ENCODE peak calls at places on chromosomes 5 and 9, in nine cellular contexts. M is GM10248, P is astrocyte, C is esophagus squamous epithelium, Z is bronchial epithelial cell, Q is fibroblast of the aortic adventitia, N is AG10803, O is cardiac fibroblast, R is GM13977. X is an unnamed sample.

GRCh38 chr5:111655169-111655924 is 101.6 kb downstream of the NREP start:
- DNase-seq in R (no peak), N (peak; percentile 84), M (no peak), O (peak; percentile 88), P (peak; percentile 76), Q (peak; percentile 98), C (no peak), Z (peak; percentile 59), X (peak; percentile 78)

GRCh38 chr9:1005043-1005667 is 28.7 kb downstream of the DMRT3 start:
- DNase-seq in N (peak; percentile 62), Q (peak; percentile 51), M (peak; percentile 54), Z (peak; percentile 69), P (peak; percentile 21), C (no peak), O (peak; percentile 54), R (peak; percentile 46), X (peak; percentile 38)

GRCh38 chr9:34665381-34666250 is 3.2 kb upstream of the CCL27 start:
- DNase-seq in N (peak; percentile 93), O (peak; percentile 96), Q (peak; percentile 95), M (peak; percentile 94), Z (peak; percentile 86), C (peak; percentile 79), R (peak; percentile 92), P (peak; percentile 87), X (peak; percentile 96)

GRCh38 chr5:17123010-17123409 is 94.4 kb upstream of the BASP1 start:
- DNase-seq in P (peak; percentile 14), Q (no peak), O (no peak), R (no peak), N (peak; percentile 88), M (no peak), C (no peak), Z (no peak), X (no peak)

GRCh38 chr5:162485666-162486292 is 418.2 kb downstream of the GABRG2 start:
- DNase-seq in Q (no peak), O (no peak), C (no peak), Z (no peak), N (no peak), P (no peak), M (no peak), R (no peak), X (no peak)

GRCh38 chr5:111720333-111720890 is 36.6 kb downstream of the NREP start:
- DNase-seq in P (no peak), O (no peak), Z (no peak), C (no peak), Q (no peak), R (no peak), N (no peak), M (no peak), X (no peak)

GRCh38 chr9:95080961-95081658 is 236.4 kb downstream of the FANCC start:
- DNase-seq in C (no peak), Z (no peak), R (no peak), N (no peak), P (no peak), O (no peak), Q (no peak), M (no peak), X (no peak)

GRCh38 chr5:93532370-93532769 is 48.6 kb downstream of the NR2F1-AS1 start:
- DNase-seq in R (no peak), Z (peak; percentile 18), Q (peak; percentile 99), C (no peak), M (no peak), N (peak; percentile 97), P (peak; percentile 93), O (peak; percentile 98), X (peak; percentile 92)

GRCh38 chr9:34646211-34647083 is at the start of gene GALT:
- DNase-seq in N (peak; percentile 81), O (peak; percentile 81), Z (peak; percentile 61), C (peak; percentile 68), M (peak; percentile 97), Q (peak; percentile 79), R (peak; percentile 97), P (peak; percentile 73), X (peak; percentile 87)

GRCh38 chr5:141992349-141992963 is 20.4 kb downstream of the GNPDA1 start:
- DNase-seq in M (peak; percentile 54), N (peak; percentile 57), C (no peak), R (peak; percentile 58), Z (peak; percentile 62), Q (peak; percentile 76), P (peak; percentile 22), O (peak; percentile 78), X (peak; percentile 67)

GRCh38 chr9:93057703-93058356 is 671 bp upstream of the SUSD3 start:
- DNase-seq in R (no peak), C (no peak), O (no peak), Q (no peak), M (no peak), P (no peak), N (no peak), Z (no peak), X (no peak)

GRCh38 chr9:110592075-110592830 is 12.7 kb upstream of the SVEP1 start:
- DNase-seq in C (no peak), Z (no peak), R (no peak), N (no peak), O (peak; percentile 25), M (no peak), Q (no peak), P (no peak), X (peak; percentile 52)

GRCh38 chr9:124480621-124480981 is 26.6 kb downstream of the NR5A1 start:
- DNase-seq in O (peak; percentile 19), N (peak; percentile 3), P (no peak), Z (peak; percentile 10), Q (peak; percentile 4), C (no peak), R (peak; percentile 85), M (peak; percentile 79), X (peak; percentile 6)

GRCh38 chr5:157473383-157474370 is 13.7 kb downstream of the NIPAL4 start:
- DNase-seq in Q (peak; percentile 43), R (no peak), P (peak; percentile 70), O (peak; percentile 52), Z (no peak), C (no peak), N (peak; percentile 60), M (no peak), X (peak; percentile 22)
- TF ChIP-seq CTCF in Q (peak; percentile 36), R (no peak), P (peak; percentile 34), O (peak; percentile 20), Z (no peak), C (no peak), N (peak; percentile 34), M (no peak), X (no peak)

DNA sequence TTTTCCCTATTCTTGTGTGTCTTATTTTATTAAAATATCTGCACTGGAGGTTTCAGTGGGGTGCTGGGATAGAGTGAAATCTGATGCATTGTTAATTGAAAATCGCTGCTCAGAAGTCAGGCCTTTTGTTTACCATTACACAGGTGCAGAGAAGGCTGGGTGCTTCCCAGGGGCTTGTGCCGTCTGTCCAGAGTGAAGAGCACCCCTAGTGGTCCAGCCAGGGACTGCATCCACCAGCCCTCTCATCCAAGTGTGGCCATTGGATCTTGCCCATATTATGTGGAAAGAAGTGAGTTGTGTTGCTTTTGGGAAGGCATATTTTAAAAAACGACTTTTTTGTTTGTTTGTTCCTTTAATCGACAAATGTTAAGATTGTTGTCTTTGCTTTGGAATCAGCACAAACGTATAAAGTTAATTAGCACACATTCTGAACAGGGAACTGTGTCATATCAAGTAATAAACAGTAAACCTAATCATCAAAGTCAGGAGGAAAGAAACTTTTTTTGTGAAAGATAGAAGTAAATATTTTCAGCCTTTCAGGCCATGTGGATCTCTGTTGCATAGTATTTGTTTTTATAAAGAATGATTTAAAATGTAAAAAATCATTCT is 315.6 kb downstream of the MTRR start:
- DNase-seq in P (no peak), R (peak; percentile 44), M (peak; percentile 35), C (no peak), N (peak; percentile 7), Q (no peak), Z (peak; percentile 12), O (peak; percentile 17), X (no peak)
- TF ChIP-seq CTCF in P (peak; percentile 70), R (peak; percentile 88), M (peak; percentile 76), C (peak; percentile 36), N (peak; percentile 68), Q (peak; percentile 64), Z (peak; percentile 62), O (peak; percentile 75), X (peak; percentile 57)

GRCh38 chr9:88663766-88664419 is 128.9 kb downstream of the NXNL2 start:
- DNase-seq in O (peak; percentile 49), R (no peak), Z (no peak), N (no peak), Q (peak; percentile 87), M (no peak), P (peak; percentile 72), C (no peak), X (peak; percentile 86)

GRCh38 chr9:88660611-88661010 is 125.6 kb downstream of the NXNL2 start:
- DNase-seq in Q (peak; percentile 53), C (no peak), P (no peak), N (peak; percentile 33), Z (peak; percentile 49), M (no peak), O (peak; percentile 74), R (no peak), X (peak; percentile 57)

GRCh38 chr9:88658311-88658822 is 123.4 kb downstream of the NXNL2 start:
- DNase-seq in C (no peak), N (peak; percentile 78), M (no peak), Q (peak; percentile 90), Z (peak; percentile 62), O (peak; percentile 75), R (no peak), P (peak; percentile 41), X (peak; percentile 82)

GRCh38 chr9:88659126-88659525 is 124.1 kb downstream of the NXNL2 start:
- DNase-seq in Z (peak; percentile 90), C (no peak), Q (no peak), M (no peak), N (no peak), P (no peak), R (no peak), O (no peak), X (no peak)

DNA sequence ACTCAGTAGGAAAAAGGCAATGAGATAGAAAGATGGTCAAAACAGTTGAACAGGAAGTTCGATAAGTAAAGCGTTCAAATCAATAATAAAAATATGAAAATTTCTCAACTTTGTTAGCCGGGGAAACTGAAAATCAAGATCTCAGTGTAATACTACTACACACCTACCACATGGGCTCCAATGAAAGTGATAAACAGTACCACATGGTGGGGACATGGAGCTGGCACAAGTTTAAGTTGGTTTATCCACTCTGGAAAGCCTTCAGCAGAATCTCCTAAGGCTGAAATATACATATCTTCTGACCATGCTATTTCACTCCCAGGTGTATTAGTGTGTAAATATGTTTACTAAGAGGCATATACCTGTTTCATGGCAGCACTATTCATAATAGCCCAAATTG is 126.8 kb downstream of the NXNL2 start:
- DNase-seq in O (peak; percentile 63), Q (no peak), P (no peak), Z (peak; percentile 5), R (no peak), N (no peak), C (no peak), M (no peak), X (peak; percentile 36)
- TF ChIP-seq CTCF in O (no peak), Q (no peak), P (no peak), Z (no peak), R (no peak), N (no peak), C (no peak), M (no peak), X (peak; percentile 28)

DNA sequence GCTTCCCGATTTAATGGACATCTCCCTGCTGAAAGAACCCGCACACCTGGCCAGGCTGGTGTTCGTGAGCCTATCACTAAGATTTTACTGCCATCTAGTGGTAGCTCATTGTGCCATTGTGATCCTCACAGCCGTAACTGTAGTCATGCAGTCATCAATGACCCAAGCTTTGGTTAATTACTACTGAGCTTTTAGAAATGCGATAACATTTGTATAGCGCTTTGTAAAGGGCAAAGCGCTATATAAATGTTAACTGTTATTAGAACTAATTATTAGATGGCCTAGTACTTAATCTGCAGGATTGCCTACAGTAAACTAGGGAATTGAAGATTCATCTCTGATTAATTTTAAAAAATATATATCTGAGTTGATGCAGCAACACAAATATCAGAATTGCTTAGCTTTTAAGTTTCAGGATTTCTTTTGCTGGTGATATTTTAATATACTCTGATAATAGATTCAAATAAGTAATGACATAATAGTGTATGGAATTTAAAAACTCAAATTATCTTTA is 90.2 kb downstream of the HACD4 start:
- DNase-seq in M (peak; percentile 60), Z (peak; percentile 69), N (peak; percentile 59), Q (peak; percentile 76), P (peak; percentile 38), R (peak; percentile 54), C (no peak), O (peak; percentile 79), X (peak; percentile 71)
- TF ChIP-seq CTCF in M (peak; percentile 72), Z (peak; percentile 72), N (peak; percentile 93), Q (peak; percentile 80), P (peak; percentile 92), R (peak; percentile 83), C (peak; percentile 87), O (peak; percentile 78), X (peak; percentile 86)

X was measured in fibroblast of villous mesenchyme.